ENCODE peak calls at places on chromosomes 16 and 17, in nine cellular contexts. A is AG10803, Z is transverse colon, N is mammary epithelial cell, K is lower lobe of right lung, L is epithelial cell of esophagus, T is WTC11, E is WERI-Rb-1, M is MCF 10A. B is an unnamed sample.

GRCh38 chr16:2160915-2161551 is 5.5 kb downstream of the TRAF7 start:
- DNase-seq in A (peak), Z (peak), N (no peak), K (no peak), L (no peak), T (no peak), E (no peak), M (peak), B (peak)

GRCh38 chr16:12570046-12570618 is 233.6 kb downstream of the CPPED1 start:
- DNase-seq in A (no peak), Z (no peak), N (no peak), K (no peak), L (no peak), T (no peak), E (no peak), M (no peak), B (no peak)

GRCh38 chr16:27724491-27724878 is 174.5 kb downstream of the KATNIP start:
- DNase-seq in A (peak), Z (no peak), N (no peak), K (no peak), L (no peak), T (no peak), E (no peak), M (peak), B (no peak)

GRCh38 chr17:59638553-59638952 is 18.9 kb downstream of the CLTC start:
- DNase-seq in A (no peak), Z (no peak), N (no peak), K (no peak), L (no peak), T (no peak), E (no peak), M (no peak), B (no peak)

GRCh38 chr17:78359216-78359935 is 501 bp downstream of the SOCS3 start:
- DNase-seq in A (no peak), Z (no peak), N (no peak), K (peak), L (no peak), T (peak), E (peak), M (no peak), B (peak)

GRCh38 chr16:16120382-16121184 is 102.7 kb downstream of the ABCC6 start:
- DNase-seq in A (no peak), Z (peak), N (no peak), K (peak), L (no peak), T (no peak), E (peak), M (no peak), B (no peak)

GRCh38 chr17:82344175-82344907 is 10.8 kb upstream of the SECTM1 start:
- DNase-seq in A (no peak), Z (no peak), N (no peak), K (no peak), L (no peak), T (no peak), E (no peak), M (no peak), B (no peak)

GRCh38 chr17:48468299-48468698 is 38.3 kb upstream of the SKAP1 start:
- DNase-seq in A (no peak), Z (no peak), N (no peak), K (no peak), L (no peak), T (no peak), E (no peak), M (no peak), B (no peak)

GRCh38 chr16:5065813-5066212 is at the start of gene C16orf89:
- DNase-seq in A (no peak), Z (no peak), N (no peak), K (peak), L (no peak), T (no peak), E (no peak), M (no peak), B (no peak)

GRCh38 chr17:47948706-47949196 is 7.4 kb downstream of the PNPO start:
- DNase-seq in A (no peak), Z (no peak), N (peak), K (no peak), L (peak), T (no peak), E (peak), M (peak), B (no peak)

GRCh38 chr16:88274847-88275246 is 107.9 kb upstream of the ZNF469 start:
- DNase-seq in A (peak), Z (no peak), N (no peak), K (no peak), L (no peak), T (no peak), E (no peak), M (no peak), B (no peak)

GRCh38 chr16:5885521-5885920 is 787.9 kb upstream of the EEF2KMT start:
- DNase-seq in A (no peak), Z (no peak), N (peak), K (no peak), L (peak), T (no peak), E (no peak), M (no peak), B (no peak)

GRCh38 chr17:77445030-77445907 is 304.5 kb downstream of the SEC14L1 start:
- DNase-seq in A (peak), Z (peak), N (no peak), K (no peak), L (no peak), T (no peak), E (no peak), M (no peak), B (no peak)

GRCh38 chr16:74438492-74438979 is 17.3 kb upstream of the CLEC18B start:
- DNase-seq in A (no peak), Z (no peak), N (no peak), K (no peak), L (no peak), T (no peak), E (no peak), M (no peak), B (no peak)

GRCh38 chr17:60325730-60326524 is 66.0 kb downstream of the USP32 start:
- DNase-seq in A (no peak), Z (no peak), N (no peak), K (peak), L (no peak), T (no peak), E (no peak), M (no peak), B (no peak)

GRCh38 chr17:47253541-47254402 is at the start of gene ITGB3:
- DNase-seq in A (peak), Z (peak), N (peak), K (peak), L (peak), T (peak), E (peak), M (peak), B (peak)

GRCh38 chr16:85431431-85432124 is 181.5 kb upstream of the GSE1 start:
- DNase-seq in A (no peak), Z (peak), N (no peak), K (peak), L (no peak), T (peak), E (peak), M (no peak), B (peak)

GRCh38 chr17:16446338-16446983 is 31.1 kb downstream of the TRPV2 start:
- DNase-seq in A (no peak), Z (no peak), N (no peak), K (no peak), L (no peak), T (no peak), E (no peak), M (peak), B (no peak)
- TF ChIP-seq CTCF in A (no peak), Z (no peak), N (no peak), K (no peak), L (no peak), T (no peak), E (no peak), M (no peak), B (no peak)

GRCh38 chr17:35555695-35556094 is 4.9 kb downstream of the SLFN14 start:
- DNase-seq in A (no peak), Z (no peak), N (no peak), K (no peak), L (no peak), T (no peak), E (no peak), M (peak), B (no peak)
- TF ChIP-seq CTCF in A (peak), Z (no peak), N (peak), K (peak), L (no peak), T (no peak), E (peak), M (no peak), B (no peak)

GRCh38 chr17:58400826-58401225 is 16.5 kb downstream of the RNF43 start:
- DNase-seq in A (no peak), Z (no peak), N (no peak), K (no peak), L (no peak), T (no peak), E (no peak), M (no peak), B (no peak)

GRCh38 chr17:58402679-58403078 is 14.7 kb downstream of the RNF43 start:
- DNase-seq in A (peak), Z (no peak), N (peak), K (no peak), L (peak), T (peak), E (no peak), M (peak), B (no peak)

GRCh38 chr17:58402047-58402446 is 15.3 kb downstream of the RNF43 start:
- DNase-seq in A (peak), Z (no peak), N (peak), K (no peak), L (no peak), T (no peak), E (no peak), M (no peak), B (no peak)

GRCh38 chr17:58399974-58400373 is 17.4 kb downstream of the RNF43 start:
- DNase-seq in A (no peak), Z (no peak), N (peak), K (no peak), L (peak), T (no peak), E (no peak), M (no peak), B (no peak)

DNA sequence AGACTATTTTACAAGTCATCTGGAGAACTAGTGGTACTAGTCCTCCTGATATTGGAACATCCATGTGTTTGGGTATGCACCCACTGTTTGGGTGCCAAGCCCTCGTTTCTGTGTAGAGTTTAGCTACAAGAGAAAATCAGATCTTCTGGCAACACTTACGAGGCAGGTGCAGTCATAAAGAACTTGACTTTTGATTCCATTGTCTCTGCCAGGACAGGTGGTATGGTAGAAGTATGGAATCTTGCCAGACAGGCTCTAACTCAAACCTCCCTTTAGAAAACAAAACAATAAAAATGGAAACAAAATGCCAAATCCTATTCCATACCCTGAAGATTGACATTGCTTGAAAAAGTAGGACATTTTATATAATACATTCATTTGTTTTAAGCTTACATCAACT is 16.0 kb downstream of the RNF43 start:
- DNase-seq in A (no peak), Z (no peak), N (no peak), K (no peak), L (peak), T (no peak), E (no peak), M (no peak), B (no peak)
- TF ChIP-seq CTCF in A (no peak), Z (no peak), N (no peak), K (no peak), L (no peak), T (no peak), E (no peak), M (no peak), B (no peak)

GRCh38 chr17:75758131-75758905 is 6.7 kb downstream of the GALK1 start:
- DNase-seq in A (no peak), Z (no peak), N (no peak), K (peak), L (no peak), T (peak), E (peak), M (no peak), B (no peak)
- TF ChIP-seq CTCF in A (peak), Z (no peak), N (peak), K (no peak), L (peak), T (no peak), E (peak), M (no peak), B (no peak)

B was measured in glutamatergic neuron.